ENCODE peak calls at places on chromosomes 4 and X, in eight cellular contexts. X is ovary, T is lower lobe of right lung, K is activated T-cell treated with anti-CD3 and anti-CD28 coated beads for 1 hour, S is kidney glomerular epithelial cell, A is Peyer's patch, B is NCI-H774, F is A549. I is an unnamed sample.

GRCh38 chr4:104491826-104492771 is 2.6 kb downstream of the CXXC4 start:
- DNase-seq in X (no peak), T (no peak), K (no peak), S (peak; percentile 40), A (no peak), B (peak; percentile 32), F (peak; percentile 4), I (no peak)

GRCh38 chrX:39162322-39162721 is 361.1 kb downstream of the MID1IP1 start:
- DNase-seq in X (peak; percentile 25), T (peak; percentile 53), K (peak; percentile 13), S (no peak), A (peak; percentile 67), B (no peak), F (no peak), I (no peak)

GRCh38 chr4:62522273-62522672 is 1322.1 kb downstream of the ADGRL3 start:
- DNase-seq in X (no peak), T (no peak), K (no peak), S (no peak), A (no peak), B (no peak), F (no peak), I (no peak)

GRCh38 chr4:114598191-114599121 is at the start of gene UGT8:
- DNase-seq in X (no peak), T (peak; percentile 69), K (no peak), S (peak; percentile 33), A (peak; percentile 95), B (peak; percentile 67), F (no peak), I (peak; percentile 0)

GRCh38 chr4:150867148-150867547 is 147.9 kb downstream of the LRBA start:
- DNase-seq in X (no peak), T (no peak), K (no peak), S (peak; percentile 83), A (no peak), B (peak; percentile 29), F (peak; percentile 58), I (no peak)

GRCh38 chrX:12984629-12985303 is 9.9 kb downstream of the TMSB4X start:
- DNase-seq in X (no peak), T (no peak), K (no peak), S (peak; percentile 30), A (peak; percentile 72), B (no peak), F (peak; percentile 43), I (no peak)

GRCh38 chr4:84857296-84857695 is 109.2 kb downstream of the WDFY3 start:
- DNase-seq in X (no peak), T (no peak), K (no peak), S (no peak), A (no peak), B (no peak), F (no peak), I (no peak)

GRCh38 chrX:87697409-87697808 is 179.8 kb downstream of the KLHL4 start:
- DNase-seq in X (no peak), T (no peak), K (no peak), S (no peak), A (no peak), B (no peak), F (no peak), I (no peak)

GRCh38 chr4:151193414-151193813 is 83.5 kb upstream of the PRSS48 start:
- DNase-seq in X (no peak), T (no peak), K (no peak), S (no peak), A (no peak), B (no peak), F (no peak), I (no peak)

GRCh38 chrX:120463241-120463640 is 5.9 kb downstream of the LAMP2 start:
- DNase-seq in X (no peak), T (no peak), K (no peak), S (no peak), A (no peak), B (peak; percentile 3), F (no peak), I (no peak)

GRCh38 chrX:102832661-102833060 is 104.4 kb upstream of the RAB40AL start:
- DNase-seq in X (no peak), T (no peak), K (no peak), S (no peak), A (no peak), B (no peak), F (peak; percentile 33), I (no peak)

GRCh38 chrX:49910344-49910743 is 12.1 kb upstream of the CLCN5 start:
- DNase-seq in X (no peak), T (no peak), K (no peak), S (no peak), A (no peak), B (peak; percentile 44), F (no peak), I (no peak)

GRCh38 chr4:72505314-72505744 is 63.7 kb downstream of the ADAMTS3 start:
- DNase-seq in X (no peak), T (no peak), K (no peak), S (peak; percentile 9), A (no peak), B (no peak), F (no peak), I (no peak)

GRCh38 chr4:145843651-145844050 is 95.0 kb downstream of the ZNF827 start:
- DNase-seq in X (no peak), T (no peak), K (no peak), S (no peak), A (no peak), B (no peak), F (no peak), I (no peak)

GRCh38 chr4:10123227-10124101 is 6.9 kb upstream of the WDR1 start:
- DNase-seq in X (no peak), T (no peak), K (no peak), S (peak; percentile 61), A (peak; percentile 88), B (no peak), F (no peak), I (no peak)

GRCh38 chrX:30275498-30275897 is 28.6 kb downstream of the MAGEB1 start:
- DNase-seq in X (no peak), T (no peak), K (no peak), S (peak; percentile 28), A (no peak), B (no peak), F (no peak), I (no peak)

GRCh38 chr4:115918149-115918548 is 804.7 kb upstream of the NDST4 start:
- DNase-seq in X (no peak), T (no peak), K (no peak), S (no peak), A (no peak), B (no peak), F (no peak), I (no peak)

GRCh38 chrX:18010251-18010650 is 149.2 kb upstream of the RAI2 start:
- DNase-seq in X (no peak), T (no peak), K (no peak), S (no peak), A (no peak), B (peak; percentile 49), F (no peak), I (no peak)

GRCh38 chrX:133215747-133216146 is 2.4 kb downstream of the TFDP3 start:
- DNase-seq in X (no peak), T (no peak), K (no peak), S (peak; percentile 0), A (no peak), B (no peak), F (no peak), I (no peak)

GRCh38 chr4:123616970-123617392 is 220.4 kb downstream of the SPRY1 start:
- DNase-seq in X (no peak), T (peak; percentile 77), K (peak; percentile 11), S (no peak), A (peak; percentile 83), B (peak; percentile 2), F (no peak), I (no peak)

GRCh38 chrX:18883234-18883960 is 100.5 kb downstream of the PHKA2 start:
- DNase-seq in X (no peak), T (peak; percentile 73), K (no peak), S (no peak), A (no peak), B (no peak), F (no peak), I (no peak)

GRCh38 chr4:87093443-87094123 is 126.8 kb downstream of the KLHL8 start:
- DNase-seq in X (no peak), T (no peak), K (peak; percentile 14), S (peak; percentile 90), A (peak; percentile 67), B (no peak), F (peak; percentile 55), I (no peak)

GRCh38 chrX:130120321-130120731 is 10.0 kb upstream of the ELF4 start:
- DNase-seq in X (no peak), T (no peak), K (no peak), S (no peak), A (no peak), B (no peak), F (no peak), I (no peak)

GRCh38 chrX:9921407-9921806 is 45.8 kb upstream of the CLDN34 start:
- DNase-seq in X (no peak), T (no peak), K (no peak), S (no peak), A (no peak), B (no peak), F (no peak), I (no peak)

GRCh38 chr4:42789168-42789567 is 103.3 kb upstream of the GRXCR1 start:
- DNase-seq in X (no peak), T (no peak), K (no peak), S (no peak), A (no peak), B (no peak), F (no peak), I (no peak)

GRCh38 chrX:144916785-144917184 is 330.5 kb upstream of the SPANXN1 start:
- DNase-seq in X (no peak), T (no peak), K (no peak), S (no peak), A (no peak), B (no peak), F (no peak), I (no peak)

GRCh38 chrX:320126-320783 is 1.7 kb upstream of the GTPBP6 start:
- DNase-seq in X (no peak), T (peak; percentile 43), K (no peak), S (no peak), A (no peak), B (no peak), F (no peak), I (no peak)

GRCh38 chr4:74682567-74683359 is 111.6 kb downstream of the BTC start:
- DNase-seq in X (no peak), T (no peak), K (no peak), S (peak; percentile 96), A (no peak), B (no peak), F (peak; percentile 9), I (no peak)

GRCh38 chr4:1290165-1290977 is 680 bp downstream of the MAEA start:
- DNase-seq in X (no peak), T (no peak), K (no peak), S (no peak), A (no peak), B (no peak), F (no peak), I (no peak)

GRCh38 chr4:2827071-2827873 is 16.4 kb upstream of the ADD1 start:
- DNase-seq in X (no peak), T (peak; percentile 31), K (no peak), S (no peak), A (peak; percentile 40), B (no peak), F (no peak), I (no peak)

GRCh38 chrX:154426916-154427792 is 1.3 kb upstream of the ATP6AP1 start:
- DNase-seq in X (no peak), T (no peak), K (no peak), S (no peak), A (no peak), B (no peak), F (no peak), I (no peak)

GRCh38 chrX:110081320-110081719 is 78.4 kb downstream of the TMEM164 start:
- DNase-seq in X (no peak), T (no peak), K (no peak), S (no peak), A (no peak), B (no peak), F (no peak), I (no peak)

GRCh38 chr4:7130610-7131211 is 61.6 kb upstream of the SORCS2 start:
- DNase-seq in X (no peak), T (no peak), K (no peak), S (no peak), A (no peak), B (no peak), F (no peak), I (no peak)

GRCh38 chr4:56743550-56743949 is 62.5 kb upstream of the HOPX start:
- DNase-seq in X (no peak), T (no peak), K (no peak), S (no peak), A (no peak), B (no peak), F (no peak), I (no peak)

I was measured in esophagus squamous epithelium.